ENCODE peak calls at places on chromosome 6, in six cellular contexts. H, Z, R, T, O and B are unnamed samples.

GRCh38 chr6:169177516-169178196 is 76.0 kb downstream of the THBS2 start:
- DNase-seq in H (no peak), Z (no peak), R (no peak), T (no peak), O (no peak), B (no peak)

GRCh38 chr6:11207199-11207968 is 25.1 kb downstream of the NEDD9 start:
- DNase-seq in H (no peak), Z (no peak), R (no peak), T (peak; percentile 48), O (no peak), B (no peak)

GRCh38 chr6:17361013-17361412 is 32.4 kb upstream of the CAP2 start:
- DNase-seq in H (no peak), Z (no peak), R (no peak), T (no peak), O (no peak), B (no peak)

GRCh38 chr6:25971187-25971811 is 8.7 kb downstream of the TRIM38 start:
- DNase-seq in H (no peak), Z (no peak), R (no peak), T (peak; percentile 29), O (no peak), B (no peak)

GRCh38 chr6:44034391-44034861 is 92.8 kb downstream of the MRPL14 start:
- DNase-seq in H (no peak), Z (no peak), R (no peak), T (no peak), O (no peak), B (no peak)

GRCh38 chr6:53165333-53165732 is 16.7 kb upstream of the GCM1 start:
- DNase-seq in H (no peak), Z (no peak), R (no peak), T (no peak), O (no peak), B (no peak)

GRCh38 chr6:158962371-158962770 is 37.6 kb downstream of the RSPH3 start:
- DNase-seq in H (no peak), Z (no peak), R (no peak), T (no peak), O (no peak), B (no peak)

GRCh38 chr6:40845588-40845987 is 193.4 kb downstream of the UNC5CL start:
- DNase-seq in H (peak; percentile 78), Z (no peak), R (peak; percentile 57), T (peak; percentile 20), O (no peak), B (no peak)

GRCh38 chr6:136566007-136566487 is 15.8 kb upstream of the MAP7 start:
- DNase-seq in H (no peak), Z (no peak), R (no peak), T (peak; percentile 26), O (no peak), B (no peak)

GRCh38 chr6:156777866-156778614 is 862 bp downstream of the ARID1B start:
- DNase-seq in H (peak; percentile 50), Z (peak; percentile 31), R (peak; percentile 67), T (peak; percentile 64), O (no peak), B (peak; percentile 31)

GRCh38 chr6:104768906-104769305 is 90.8 kb downstream of the HACE1 start:
- DNase-seq in H (no peak), Z (no peak), R (no peak), T (no peak), O (no peak), B (no peak)

GRCh38 chr6:3484240-3484639 is 27.4 kb upstream of the SLC22A23 start:
- DNase-seq in H (no peak), Z (no peak), R (no peak), T (no peak), O (no peak), B (no peak)

GRCh38 chr6:121776054-121776453 is 340.6 kb downstream of the GJA1 start:
- DNase-seq in H (no peak), Z (no peak), R (no peak), T (no peak), O (no peak), B (no peak)

GRCh38 chr6:143581835-143582480 is 70.4 kb upstream of the FUCA2 start:
- DNase-seq in H (no peak), Z (no peak), R (no peak), T (no peak), O (no peak), B (no peak)

GRCh38 chr6:32190946-32191677 is 1.1 kb upstream of the PBX2 start:
- DNase-seq in H (no peak), Z (no peak), R (no peak), T (no peak), O (no peak), B (no peak)

GRCh38 chr6:97322811-97323210 is 39.8 kb upstream of the MMS22L start:
- DNase-seq in H (no peak), Z (no peak), R (no peak), T (no peak), O (no peak), B (no peak)

GRCh38 chr6:2766767-2767314 is 1.6 kb downstream of the WRNIP1 start:
- DNase-seq in H (no peak), Z (no peak), R (peak; percentile 33), T (no peak), O (no peak), B (no peak)

GRCh38 chr6:106939848-106940247 is 34.7 kb downstream of the CD24 start:
- DNase-seq in H (no peak), Z (no peak), R (no peak), T (no peak), O (no peak), B (no peak)

GRCh38 chr6:165488624-165489295 is 174.3 kb downstream of the PDE10A start:
- DNase-seq in H (no peak), Z (no peak), R (no peak), T (no peak), O (no peak), B (no peak)

GRCh38 chr6:71091167-71091566 is 134.3 kb upstream of the B3GAT2 start:
- DNase-seq in H (no peak), Z (no peak), R (no peak), T (no peak), O (no peak), B (no peak)

GRCh38 chr6:145310116-145310515 is 425.2 kb downstream of the EPM2A start:
- DNase-seq in H (no peak), Z (no peak), R (no peak), T (no peak), O (no peak), B (no peak)

GRCh38 chr6:111573118-111573883 is 32.4 kb downstream of the TRAF3IP2 start:
- DNase-seq in H (no peak), Z (no peak), R (no peak), T (no peak), O (no peak), B (no peak)

GRCh38 chr6:85405175-85405852 is 44.6 kb upstream of the NT5E start:
- DNase-seq in H (no peak), Z (no peak), R (no peak), T (no peak), O (no peak), B (no peak)

GRCh38 chr6:113772961-113773360 is 84.2 kb upstream of the MARCKS start:
- DNase-seq in H (no peak), Z (no peak), R (no peak), T (no peak), O (no peak), B (no peak)

GRCh38 chr6:149503858-149504257 is 19.0 kb upstream of the ZC3H12D start:
- DNase-seq in H (no peak), Z (no peak), R (no peak), T (no peak), O (no peak), B (no peak)